ENCODE peak calls at places on chromosomes 2 and 18, in seven cellular contexts. One of them, this sample, is unnamed.

GRCh38 chr2:28997237-28997846 is 16.2 kb downstream of the TOGARAM2 start:
- DNase-seq in IMR-90: peak; percentile 22
- DNase-seq in mesenchymal stem cell: peak; percentile 23
- DNase-seq in K562: no peak
- DNase-seq in fibroblast of lung: peak; percentile 46
- DNase-seq in kidney: peak; percentile 83
- DNase-seq in neural progenitor cell: no peak
- DNase-seq in this sample: no peak

GRCh38 chr2:795245-796041 is 118.2 kb upstream of the TMEM18 start:
- DNase-seq in IMR-90: no peak
- DNase-seq in mesenchymal stem cell: no peak
- DNase-seq in neural progenitor cell: no peak
- DNase-seq in kidney: no peak
- DNase-seq in fibroblast of lung: no peak
- DNase-seq in K562: no peak
- DNase-seq in this sample: no peak

GRCh38 chr2:74845217-74845751 is 11.4 kb downstream of the HK2 start:
- DNase-seq in K562: no peak
- DNase-seq in kidney: peak; percentile 93
- DNase-seq in IMR-90: peak; percentile 94
- DNase-seq in mesenchymal stem cell: peak; percentile 91
- DNase-seq in fibroblast of lung: peak; percentile 93
- DNase-seq in neural progenitor cell: peak; percentile 18
- DNase-seq in this sample: peak; percentile 90

GRCh38 chr2:182435754-182436153 is 8.9 kb upstream of the PDE1A start:
- DNase-seq in IMR-90: peak; percentile 65
- DNase-seq in K562: no peak
- DNase-seq in neural progenitor cell: no peak
- DNase-seq in fibroblast of lung: peak; percentile 56
- DNase-seq in mesenchymal stem cell: peak; percentile 54
- DNase-seq in kidney: no peak
- DNase-seq in this sample: no peak

GRCh38 chr2:139175510-139175909 is 395.3 kb upstream of the NXPH2 start:
- DNase-seq in neural progenitor cell: no peak
- DNase-seq in kidney: no peak
- DNase-seq in mesenchymal stem cell: no peak
- DNase-seq in IMR-90: no peak
- DNase-seq in fibroblast of lung: no peak
- DNase-seq in K562: no peak
- DNase-seq in this sample: no peak

GRCh38 chr2:46776687-46777327 is 138.8 kb downstream of the MCFD2 start:
- DNase-seq in K562: peak; percentile 74
- DNase-seq in kidney: no peak
- DNase-seq in mesenchymal stem cell: peak; percentile 70
- DNase-seq in neural progenitor cell: peak; percentile 75
- DNase-seq in IMR-90: peak; percentile 79
- DNase-seq in fibroblast of lung: peak; percentile 67
- DNase-seq in this sample: peak; percentile 74

GRCh38 chr2:25308599-25308998 is 33.1 kb downstream of the DNMT3A start:
- DNase-seq in K562: no peak
- DNase-seq in kidney: no peak
- DNase-seq in IMR-90: no peak
- DNase-seq in fibroblast of lung: no peak
- DNase-seq in mesenchymal stem cell: no peak
- DNase-seq in neural progenitor cell: no peak
- DNase-seq in this sample: no peak

GRCh38 chr2:124317628-124318027 is 292.5 kb downstream of the CNTNAP5 start:
- DNase-seq in fibroblast of lung: no peak
- DNase-seq in IMR-90: no peak
- DNase-seq in kidney: no peak
- DNase-seq in neural progenitor cell: no peak
- DNase-seq in mesenchymal stem cell: no peak
- DNase-seq in K562: no peak
- DNase-seq in this sample: no peak

GRCh38 chr2:127072970-127073369 is 34.0 kb downstream of the BIN1 start:
- DNase-seq in neural progenitor cell: peak; percentile 36
- DNase-seq in mesenchymal stem cell: no peak
- DNase-seq in IMR-90: no peak
- DNase-seq in kidney: no peak
- DNase-seq in K562: no peak
- DNase-seq in fibroblast of lung: no peak
- DNase-seq in this sample: no peak

GRCh38 chr2:77834360-77835002 is 312.3 kb upstream of the LRRTM4 start:
- DNase-seq in IMR-90: no peak
- DNase-seq in kidney: no peak
- DNase-seq in fibroblast of lung: no peak
- DNase-seq in neural progenitor cell: peak; percentile 30
- DNase-seq in mesenchymal stem cell: no peak
- DNase-seq in K562: no peak
- DNase-seq in this sample: no peak

GRCh38 chr18:33316146-33316587 is 124.4 kb downstream of the CCDC178 start:
- DNase-seq in fibroblast of lung: no peak
- DNase-seq in kidney: peak; percentile 55
- DNase-seq in neural progenitor cell: peak; percentile 49
- DNase-seq in IMR-90: no peak
- DNase-seq in K562: peak; percentile 3
- DNase-seq in mesenchymal stem cell: no peak
- DNase-seq in this sample: no peak

GRCh38 chr18:33317640-33318039 is 122.9 kb downstream of the CCDC178 start:
- DNase-seq in K562: no peak
- DNase-seq in IMR-90: no peak
- DNase-seq in mesenchymal stem cell: no peak
- DNase-seq in neural progenitor cell: no peak
- DNase-seq in kidney: no peak
- DNase-seq in fibroblast of lung: no peak
- DNase-seq in this sample: no peak
- H3K9me3 ChIP-seq in K562: no peaks in the 10 kb centered on the region
- H3K9me3 ChIP-seq in IMR-90: no peaks in the 10 kb centered on the region
- H3K9me3 ChIP-seq in mesenchymal stem cell: no peaks in the 10 kb centered on the region
- H3K9me3 ChIP-seq in neural progenitor cell: no peaks in the 10 kb centered on the region
- H3K9me3 ChIP-seq in kidney: no peaks in the 10 kb centered on the region
- H3K9me3 ChIP-seq in fibroblast of lung: no peaks in the 10 kb centered on the region
- H3K9me3 ChIP-seq in this sample: no peaks in the 10 kb centered on the region

DNA sequence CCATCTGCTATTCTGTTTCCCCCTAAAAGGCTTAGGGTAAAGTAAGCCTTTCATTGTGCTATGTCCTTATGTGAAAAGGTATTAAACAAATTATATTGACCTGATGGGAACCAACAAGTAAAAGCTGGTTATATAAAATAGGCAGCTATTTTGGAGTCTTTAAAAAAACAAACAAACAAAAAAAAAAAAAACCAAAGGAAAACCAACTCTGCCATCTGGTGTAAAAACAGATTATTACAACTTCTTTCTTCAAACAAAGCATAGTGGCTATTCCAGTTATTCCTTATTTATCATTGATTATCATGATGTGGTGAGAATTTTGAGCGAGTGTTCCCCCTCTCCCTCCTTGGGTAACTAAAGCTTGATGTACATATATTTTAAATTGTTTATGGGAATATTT is 122.3 kb upstream of the FHL2 start:
- DNase-seq in mesenchymal stem cell: peak; percentile 49
- DNase-seq in fibroblast of lung: no peak
- DNase-seq in K562: peak; percentile 18
- DNase-seq in IMR-90: peak; percentile 15
- DNase-seq in kidney: no peak
- DNase-seq in neural progenitor cell: peak; percentile 25
- DNase-seq in this sample: no peak
- H3K9ac ChIP-seq in mesenchymal stem cell: peak overlapping the region; percentile 13
- H3K9ac ChIP-seq in fibroblast of lung: no peak overlapping the region
- H3K9ac ChIP-seq in K562: no peak overlapping the region
- H3K9ac ChIP-seq in IMR-90: no peak overlapping the region
- H3K9ac ChIP-seq in kidney: no peak overlapping the region
- H3K9ac ChIP-seq in neural progenitor cell: no peak overlapping the region
- H3K9ac ChIP-seq in this sample: no peak overlapping the region

GRCh38 chr2:220756653-220757052 is 815.5 kb downstream of the EPHA4 start:
- DNase-seq in fibroblast of lung: no peak
- DNase-seq in neural progenitor cell: no peak
- DNase-seq in K562: no peak
- DNase-seq in IMR-90: no peak
- DNase-seq in mesenchymal stem cell: no peak
- DNase-seq in kidney: no peak
- DNase-seq in this sample: peak; percentile 50

GRCh38 chr2:220748875-220749479 is 823.1 kb downstream of the EPHA4 start:
- DNase-seq in kidney: peak; percentile 44
- DNase-seq in K562: no peak
- DNase-seq in IMR-90: no peak
- DNase-seq in neural progenitor cell: peak; percentile 34
- DNase-seq in mesenchymal stem cell: no peak
- DNase-seq in fibroblast of lung: no peak
- DNase-seq in this sample: no peak

GRCh38 chr2:220747736-220748135 is 824.4 kb downstream of the EPHA4 start:
- DNase-seq in fibroblast of lung: no peak
- DNase-seq in K562: no peak
- DNase-seq in mesenchymal stem cell: no peak
- DNase-seq in kidney: no peak
- DNase-seq in neural progenitor cell: no peak
- DNase-seq in IMR-90: no peak
- DNase-seq in this sample: no peak

GRCh38 chr2:220753486-220753885 is 818.6 kb downstream of the EPHA4 start:
- DNase-seq in IMR-90: no peak
- DNase-seq in neural progenitor cell: no peak
- DNase-seq in fibroblast of lung: peak; percentile 69
- DNase-seq in mesenchymal stem cell: no peak
- DNase-seq in K562: no peak
- DNase-seq in kidney: no peak
- DNase-seq in this sample: no peak
- H3K9me3 ChIP-seq in IMR-90: no peaks in the 10 kb centered on the region
- H3K9me3 ChIP-seq in neural progenitor cell: no peaks in the 10 kb centered on the region
- H3K9me3 ChIP-seq in fibroblast of lung: no peaks in the 10 kb centered on the region
- H3K9me3 ChIP-seq in mesenchymal stem cell: no peaks in the 10 kb centered on the region
- H3K9me3 ChIP-seq in K562: no peaks in the 10 kb centered on the region
- H3K9me3 ChIP-seq in kidney: no peaks in the 10 kb centered on the region
- H3K9me3 ChIP-seq in this sample: no peaks in the 10 kb centered on the region

GRCh38 chr2:16662440-16662839 is 3.2 kb downstream of the CYRIA start:
- DNase-seq in mesenchymal stem cell: peak; percentile 81
- DNase-seq in neural progenitor cell: no peak
- DNase-seq in fibroblast of lung: peak; percentile 64
- DNase-seq in kidney: no peak
- DNase-seq in IMR-90: peak; percentile 71
- DNase-seq in K562: peak; percentile 57
- DNase-seq in this sample: peak; percentile 35
- H3K9ac ChIP-seq in mesenchymal stem cell: no peak overlapping the region
- H3K9ac ChIP-seq in neural progenitor cell: no peak overlapping the region
- H3K9ac ChIP-seq in fibroblast of lung: no peak overlapping the region
- H3K9ac ChIP-seq in kidney: no peak overlapping the region
- H3K9ac ChIP-seq in IMR-90: no peak overlapping the region
- H3K9ac ChIP-seq in K562: no peak overlapping the region
- H3K9ac ChIP-seq in this sample: no peak overlapping the region

GRCh38 chr2:95301186-95301585 is 4.0 kb downstream of the KCNIP3 start:
- DNase-seq in K562: no peak
- DNase-seq in kidney: no peak
- DNase-seq in fibroblast of lung: no peak
- DNase-seq in neural progenitor cell: no peak
- DNase-seq in IMR-90: no peak
- DNase-seq in mesenchymal stem cell: no peak
- DNase-seq in this sample: no peak
- H3K9me3 ChIP-seq in K562: no peaks in the 10 kb centered on the region
- H3K9me3 ChIP-seq in kidney: no peaks in the 10 kb centered on the region
- H3K9me3 ChIP-seq in fibroblast of lung: no peaks in the 10 kb centered on the region
- H3K9me3 ChIP-seq in neural progenitor cell: no peaks in the 10 kb centered on the region
- H3K9me3 ChIP-seq in IMR-90: no peaks in the 10 kb centered on the region
- H3K9me3 ChIP-seq in mesenchymal stem cell: no peaks in the 10 kb centered on the region
- H3K9me3 ChIP-seq in this sample: no peaks in the 10 kb centered on the region

DNA sequence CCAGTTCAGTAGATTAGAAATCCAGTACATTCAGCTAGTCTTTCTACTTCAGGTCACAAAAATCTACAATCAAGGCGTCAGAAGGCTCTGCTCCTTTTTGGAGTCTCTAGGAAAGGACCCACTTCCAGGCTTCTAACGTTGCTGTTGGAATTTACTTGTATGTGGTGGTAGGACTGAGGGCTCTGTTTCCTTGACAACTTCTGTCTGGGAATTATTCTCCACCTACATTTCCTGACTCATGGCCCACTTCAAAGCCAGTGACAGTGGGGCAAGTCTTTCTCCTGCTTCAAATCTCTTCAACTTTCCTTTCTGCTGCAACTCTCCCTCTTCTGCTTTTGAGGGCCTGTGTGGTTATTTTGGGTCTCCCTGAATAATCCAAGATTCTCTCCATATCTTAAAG is 10.4 kb upstream of the TMX3 start:
- DNase-seq in neural progenitor cell: no peak
- DNase-seq in fibroblast of lung: peak; percentile 84
- DNase-seq in mesenchymal stem cell: no peak
- DNase-seq in IMR-90: peak; percentile 39
- DNase-seq in kidney: no peak
- DNase-seq in K562: no peak
- DNase-seq in this sample: no peak
- H3K9ac ChIP-seq in neural progenitor cell: no peak overlapping the region
- H3K9ac ChIP-seq in fibroblast of lung: no peak overlapping the region
- H3K9ac ChIP-seq in mesenchymal stem cell: no peak overlapping the region
- H3K9ac ChIP-seq in IMR-90: no peak overlapping the region
- H3K9ac ChIP-seq in kidney: no peak overlapping the region
- H3K9ac ChIP-seq in K562: no peak overlapping the region
- H3K9ac ChIP-seq in this sample: no peak overlapping the region

GRCh38 chr2:170923799-170924198 is 5.3 kb upstream of the GORASP2 start:
- DNase-seq in K562: peak; percentile 30
- DNase-seq in fibroblast of lung: no peak
- DNase-seq in neural progenitor cell: no peak
- DNase-seq in kidney: no peak
- DNase-seq in IMR-90: no peak
- DNase-seq in mesenchymal stem cell: no peak
- DNase-seq in this sample: no peak

GRCh38 chr2:170922683-170923494 is 6.2 kb upstream of the GORASP2 start:
- DNase-seq in mesenchymal stem cell: no peak
- DNase-seq in IMR-90: no peak
- DNase-seq in neural progenitor cell: no peak
- DNase-seq in fibroblast of lung: no peak
- DNase-seq in kidney: no peak
- DNase-seq in K562: no peak
- DNase-seq in this sample: no peak

GRCh38 chr2:170917219-170917851 is 11.7 kb upstream of the GORASP2 start:
- DNase-seq in mesenchymal stem cell: peak; percentile 8
- DNase-seq in IMR-90: no peak
- DNase-seq in kidney: no peak
- DNase-seq in neural progenitor cell: peak; percentile 86
- DNase-seq in K562: peak; percentile 17
- DNase-seq in fibroblast of lung: no peak
- DNase-seq in this sample: no peak

GRCh38 chr2:170917957-170918356 is 11.1 kb upstream of the GORASP2 start:
- DNase-seq in mesenchymal stem cell: no peak
- DNase-seq in K562: no peak
- DNase-seq in kidney: no peak
- DNase-seq in fibroblast of lung: no peak
- DNase-seq in neural progenitor cell: peak; percentile 58
- DNase-seq in IMR-90: no peak
- DNase-seq in this sample: no peak
- H3K9me3 ChIP-seq in mesenchymal stem cell: peaks cover 31% of the 10 kb centered on the region
- H3K9me3 ChIP-seq in K562: peaks cover 17% of the 10 kb centered on the region
- H3K9me3 ChIP-seq in kidney: peaks cover 22% of the 10 kb centered on the region
- H3K9me3 ChIP-seq in fibroblast of lung: no peaks in the 10 kb centered on the region
- H3K9me3 ChIP-seq in neural progenitor cell: no peaks in the 10 kb centered on the region
- H3K9me3 ChIP-seq in IMR-90: peaks cover 15% of the 10 kb centered on the region
- H3K9me3 ChIP-seq in this sample: no peaks in the 10 kb centered on the region

DNA sequence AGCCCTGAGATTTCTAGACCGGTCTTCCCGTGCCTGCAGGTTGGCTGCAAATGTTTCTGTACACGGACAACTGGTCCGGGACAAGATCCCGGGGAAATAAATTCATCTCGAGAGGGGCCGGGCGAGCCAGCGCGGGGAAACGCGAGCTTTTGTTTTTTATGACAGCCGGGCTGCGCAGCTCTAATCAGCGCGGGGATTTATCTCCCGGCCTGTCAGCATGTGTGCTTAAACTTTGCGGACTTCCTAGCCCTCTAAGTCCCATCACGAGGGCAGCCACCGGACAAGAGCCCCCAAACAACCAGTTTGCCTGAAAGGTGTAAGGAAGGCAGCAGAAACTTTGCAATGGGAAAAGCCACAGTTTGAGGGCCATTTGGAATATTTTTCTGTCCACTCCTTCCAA is 5.8 kb downstream of the MEIS1 start:
- DNase-seq in fibroblast of lung: no peak
- DNase-seq in kidney: peak; percentile 57
- DNase-seq in neural progenitor cell: peak; percentile 74
- DNase-seq in K562: no peak
- DNase-seq in IMR-90: no peak
- DNase-seq in mesenchymal stem cell: peak; percentile 63
- DNase-seq in this sample: no peak
- H3K9ac ChIP-seq in fibroblast of lung: peak overlapping the region; percentile 60
- H3K9ac ChIP-seq in kidney: no peak overlapping the region
- H3K9ac ChIP-seq in neural progenitor cell: no peak overlapping the region
- H3K9ac ChIP-seq in K562: no peak overlapping the region
- H3K9ac ChIP-seq in IMR-90: peak overlapping the region; percentile 100
- H3K9ac ChIP-seq in mesenchymal stem cell: peak overlapping the region; percentile 99
- H3K9ac ChIP-seq in this sample: no peak overlapping the region